ENCODE peak calls at places on chromosomes 5 and 9, in six cellular contexts. M, J, L, U, A and Q are unnamed samples. For H3K4me1 and H3K36me3, the result is how much of the 10 kb centered on the place peaks cover.

GRCh38 chr5:65790371-65791163 is 68.6 kb downstream of the NLN start:
- DNase-seq in M (no peak), J (no peak), A (no peak), U (no peak), L (no peak), Q (peak)

GRCh38 chr9:136514022-136514714 is 31.3 kb upstream of the SEC16A start:
- DNase-seq in U (no peak), L (no peak), A (no peak), J (no peak), M (no peak), Q (no peak)

GRCh38 chr5:132372122-132372521 is 2.6 kb downstream of the SLC22A5 start:
- DNase-seq in J (no peak), L (no peak), M (no peak), A (no peak), U (no peak), Q (no peak)

GRCh38 chr9:84139296-84140100 is 158.9 kb downstream of the RMI1 start:
- DNase-seq in A (peak), J (peak), U (peak), L (no peak), M (no peak), Q (no peak)

GRCh38 chr5:167261309-167262100 is 1029.9 kb upstream of the WWC1 start:
- DNase-seq in U (no peak), A (no peak), M (peak), J (no peak), L (no peak), Q (no peak)

GRCh38 chr9:14314929-14315753 is 1.2 kb upstream of the NFIB start:
- DNase-seq in U (peak), M (peak), J (peak), L (peak), A (peak), Q (peak)

GRCh38 chr9:70054546-70054945 is 10.9 kb downstream of the MAMDC2 start:
- DNase-seq in L (no peak), A (no peak), M (no peak), J (no peak), U (no peak), Q (no peak)

GRCh38 chr9:87596862-87597261 is 99.2 kb downstream of the DAPK1 start:
- DNase-seq in J (peak), U (no peak), L (peak), A (peak), M (no peak), Q (peak)

GRCh38 chr5:10289991-10290390 is 17.7 kb downstream of the CMBL start:
- DNase-seq in A (no peak), U (no peak), M (no peak), J (no peak), L (no peak), Q (no peak)

GRCh38 chr5:42579320-42579719 is 156.1 kb downstream of the GHR start:
- DNase-seq in A (no peak), M (no peak), L (no peak), U (no peak), J (no peak), Q (no peak)

GRCh38 chr9:109264865-109265532 is 55.9 kb downstream of the EPB41L4B start:
- DNase-seq in J (peak), U (no peak), A (peak), L (peak), M (no peak), Q (peak)

GRCh38 chr9:98570663-98571440 is 137.9 kb downstream of the GABBR2 start:
- DNase-seq in U (no peak), A (no peak), L (no peak), M (peak), J (no peak), Q (no peak)

GRCh38 chr9:98879958-98880300 is 63.8 kb upstream of the COL15A1 start:
- DNase-seq in L (no peak), J (no peak), A (no peak), M (no peak), U (no peak), Q (no peak)

GRCh38 chr9:89418112-89418872 is 79.6 kb downstream of the SEMA4D start:
- DNase-seq in A (no peak), U (no peak), M (no peak), L (no peak), J (no peak), Q (no peak)

GRCh38 chr5:1217596-1218206 is 7.5 kb upstream of the SLC6A18 start:
- DNase-seq in U (no peak), M (peak), L (no peak), A (no peak), J (no peak), Q (no peak)

GRCh38 chr5:77133061-77133758 is 46.1 kb upstream of the ZBED3 start:
- DNase-seq in J (peak), L (peak), A (peak), U (peak), M (no peak), Q (peak)

GRCh38 chr5:15463231-15463630 is 36.7 kb upstream of the FBXL7 start:
- DNase-seq in L (no peak), M (peak), J (no peak), A (no peak), U (no peak), Q (no peak)

GRCh38 chr9:127282611-127283010 is 18.0 kb downstream of the GARNL3 start:
- DNase-seq in U (no peak), L (no peak), A (no peak), M (no peak), J (no peak), Q (no peak)

GRCh38 chr5:58366461-58366860 is 93.4 kb downstream of the PLK2 start:
- DNase-seq in L (no peak), U (no peak), M (no peak), J (no peak), A (no peak), Q (peak)

GRCh38 chr9:6525326-6526040 is 112.5 kb downstream of the UHRF2 start:
- DNase-seq in L (no peak), A (no peak), U (no peak), J (no peak), M (no peak), Q (no peak)

GRCh38 chr9:112820886-112821285 is 69.8 kb downstream of the SLC46A2 start:
- DNase-seq in J (no peak), A (no peak), U (no peak), M (no peak), L (no peak), Q (no peak)

DNA sequence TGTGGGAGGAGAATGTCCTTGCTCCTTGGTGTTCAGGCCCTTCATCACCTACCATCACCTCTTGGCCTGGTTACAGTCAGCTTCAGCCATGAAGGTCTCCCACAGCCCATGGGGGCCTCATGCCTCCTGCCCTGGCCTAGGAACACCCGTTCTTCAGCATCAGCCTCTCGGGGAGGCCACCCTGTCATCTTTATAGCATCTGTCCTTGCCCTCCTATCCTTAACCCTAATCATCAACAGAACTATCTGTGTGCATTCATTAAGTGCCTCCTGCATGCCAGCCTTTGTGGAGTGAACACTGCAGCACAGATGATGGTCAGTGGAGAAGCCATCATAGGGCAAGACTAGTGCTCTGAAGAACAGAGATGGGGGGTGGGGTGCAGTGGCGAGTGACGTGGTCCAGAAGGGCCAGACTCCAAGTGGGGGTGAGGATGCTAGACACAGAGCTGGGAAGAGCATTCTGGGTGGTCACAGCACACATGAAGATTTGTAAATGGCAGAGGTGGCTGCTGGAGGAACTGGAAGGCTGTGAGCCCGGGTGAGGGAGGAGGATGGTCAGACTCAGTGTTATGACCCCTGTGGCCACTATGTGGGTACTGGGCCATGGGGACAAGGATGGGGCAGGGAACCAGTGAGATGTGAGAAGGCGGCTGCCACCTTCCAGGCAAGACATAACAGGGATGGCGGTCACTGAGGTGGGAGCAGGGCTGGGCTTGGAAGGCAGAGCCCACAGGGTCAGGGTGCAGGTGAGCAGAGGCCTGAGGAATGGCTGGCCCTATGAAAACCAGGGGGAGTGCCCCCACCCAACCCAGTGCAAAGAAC is 3.6 kb upstream of the CARD19 start:
- DNase-seq in J (peak), L (no peak), M (no peak), A (peak), U (peak), Q (peak)
- H3K4me1 ChIP-seq in J (under half), L (under half), M (under half), A (under half), U (under half), Q (under half)

DNA sequence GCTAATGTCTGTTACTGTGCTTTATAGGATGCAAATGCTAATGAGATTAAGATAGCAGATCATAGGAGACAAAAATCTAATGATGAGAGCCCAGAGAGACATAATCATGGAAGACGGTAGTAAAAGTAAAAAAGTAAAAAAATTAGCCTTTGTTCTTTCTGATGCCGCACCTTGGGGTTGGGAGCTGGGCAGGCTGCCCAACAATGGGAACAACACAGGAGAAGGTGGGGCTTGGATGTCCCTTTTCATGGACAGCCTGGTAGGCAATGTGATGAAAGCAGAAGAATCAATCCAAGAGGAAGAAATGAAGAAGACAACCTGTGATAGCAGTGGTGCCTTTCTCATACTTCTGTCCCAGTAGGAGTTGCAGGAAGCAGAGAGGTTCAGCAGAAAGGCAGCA is 57.2 kb downstream of the RAB14 start:
- DNase-seq in J (peak), A (no peak), L (no peak), M (no peak), U (no peak), Q (no peak)
- H3K36me3 ChIP-seq in J (under half), A (half or more), L (under half), M (under half), U (under half), Q (under half)

DNA sequence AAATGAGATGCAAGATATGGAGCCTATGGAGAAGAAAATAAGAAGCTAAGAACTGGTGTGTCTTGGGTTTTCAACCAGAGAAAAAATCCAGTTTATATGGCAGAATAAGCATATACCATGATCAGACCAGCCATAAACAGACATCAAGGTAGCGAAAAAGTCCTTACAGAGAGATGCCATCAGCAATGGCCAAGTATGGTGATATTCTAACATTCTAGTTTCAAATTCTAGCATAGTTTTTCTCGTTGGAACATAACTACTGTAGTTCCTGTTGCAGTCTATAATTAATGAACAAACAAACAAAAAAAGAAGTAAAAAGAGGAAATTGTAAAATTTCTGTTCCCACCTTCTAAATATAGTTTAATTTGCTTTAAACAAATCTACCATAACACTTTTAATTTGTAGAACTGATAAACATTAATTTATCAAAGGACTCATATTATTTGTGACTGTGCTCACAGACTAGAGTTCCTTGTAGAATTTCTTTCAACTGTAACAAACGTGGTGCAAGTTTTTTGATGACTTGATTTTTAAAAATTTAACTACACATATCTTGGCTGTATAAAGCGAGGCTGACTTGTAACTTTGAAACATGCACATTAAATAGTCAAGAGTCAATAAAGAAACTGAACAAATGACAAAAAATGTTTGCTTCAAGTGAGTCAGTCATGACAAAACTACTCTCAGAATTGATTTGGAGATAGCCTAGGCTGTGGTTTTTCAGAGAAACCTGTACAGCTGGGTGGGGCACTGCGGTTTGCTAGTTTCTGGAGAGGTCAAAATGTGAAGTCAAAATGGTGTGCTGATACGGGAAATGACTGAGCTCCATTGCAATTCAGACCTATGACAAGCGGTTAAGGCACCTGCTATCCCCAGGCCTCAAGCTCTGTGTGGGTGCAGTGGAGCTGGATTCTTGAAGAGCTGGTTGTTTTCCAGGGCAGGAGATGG is 10.1 kb upstream of the CD180 start:
- DNase-seq in U (peak), M (no peak), J (peak), A (no peak), L (no peak), Q (peak)
- H3K4me3 ChIP-seq in U (no peak), M (no peak), J (no peak), A (no peak), L (no peak), Q (no peak)

GRCh38 chr5:88398316-88398715 is 129.7 kb upstream of the TMEM161B start:
- DNase-seq in U (no peak), J (no peak), A (no peak), M (no peak), L (no peak), Q (no peak)
- H3K4me1 ChIP-seq in U (under half), J (under half), A (under half), M (under half), L (under half), Q (under half)

GRCh38 chr9:123104807-123105206 is 71.3 kb downstream of the GPR21 start:
- DNase-seq in A (no peak), J (no peak), U (no peak), M (no peak), L (no peak), Q (no peak)
- H3K36me3 ChIP-seq in A (half or more), J (under half), U (under half), M (under half), L (under half), Q (under half)